ENCODE peak calls at places on chromosomes 12 and 14, in four cellular contexts. M is A549, T is pancreas, W is iPS DF 6.9. A is an unnamed sample.

GRCh38 chr14:33602396-33602795 is 348.5 kb downstream of the EGLN3 start:
- DNase-seq in M (no peak), T (no peak), W (no peak), A (no peak)

GRCh38 chr12:58920102-58920955 is at the start of gene LRIG3:
- DNase-seq in T (peak; percentile 86), M (peak; percentile 85), W (peak; percentile 50), A (peak; percentile 86)

GRCh38 chr12:104520242-104520900 is 63.6 kb downstream of the CHST11 start:
- DNase-seq in W (no peak), T (no peak), M (no peak), A (no peak)

GRCh38 chr12:44174053-44174452 is 338.2 kb downstream of the TMEM117 start:
- DNase-seq in M (no peak), T (no peak), W (no peak), A (no peak)

GRCh38 chr12:117875652-117876491 is 92.9 kb downstream of the KSR2 start:
- DNase-seq in M (no peak), T (no peak), W (peak; percentile 58), A (no peak)

GRCh38 chr12:43094886-43095285 is 457.1 kb downstream of the ADAMTS20 start:
- DNase-seq in W (no peak), T (no peak), M (no peak), A (no peak)

GRCh38 chr14:69844171-69844570 is 35.0 kb upstream of the SMOC1 start:
- DNase-seq in W (no peak), M (no peak), T (no peak), A (no peak)

GRCh38 chr12:21774358-21775129 is at the start of gene KCNJ8:
- DNase-seq in M (peak; percentile 12), W (no peak), T (peak; percentile 83), A (no peak)

GRCh38 chr14:82602794-82603193 is 1069.1 kb upstream of the SEL1L start:
- DNase-seq in W (no peak), T (no peak), M (no peak), A (no peak)

GRCh38 chr12:18068355-18068754 is 21.6 kb downstream of the RERGL start:
- DNase-seq in M (no peak), W (peak; percentile 2), T (no peak), A (peak; percentile 32)

GRCh38 chr14:104749111-104749649 is 3.8 kb upstream of the SIVA1 start:
- DNase-seq in T (no peak), W (no peak), M (no peak), A (no peak)

GRCh38 chr14:58663494-58664111 is 25.8 kb downstream of the DACT1 start:
- DNase-seq in T (no peak), M (no peak), W (no peak), A (peak; percentile 91)

GRCh38 chr14:43896044-43896443 is 611.0 kb downstream of the FSCB start:
- DNase-seq in W (no peak), M (no peak), T (no peak), A (no peak)

GRCh38 chr12:9707864-9708808 is 24.8 kb downstream of the CLECL1 start:
- DNase-seq in W (peak; percentile 54), M (peak; percentile 33), T (peak; percentile 18), A (peak; percentile 39)

GRCh38 chr14:31969371-31969770 is 107.7 kb upstream of the ARHGAP5 start:
- DNase-seq in M (no peak), T (no peak), W (no peak), A (no peak)

GRCh38 chr12:19130224-19131019 is 889 bp downstream of the PLEKHA5 start:
- DNase-seq in W (no peak), M (peak; percentile 31), T (peak; percentile 37), A (peak; percentile 34)

GRCh38 chr12:4133636-4134433 is 139.7 kb upstream of the CCND2 start:
- DNase-seq in W (no peak), M (no peak), T (no peak), A (no peak)

GRCh38 chr14:27090716-27091115 is 492.9 kb upstream of the NOVA1 start:
- DNase-seq in W (no peak), T (no peak), M (no peak), A (no peak)

GRCh38 chr12:113231275-113232231 is 10.3 kb downstream of the TPCN1 start:
- DNase-seq in M (no peak), T (no peak), W (no peak), A (peak; percentile 81)

GRCh38 chr12:102543494-102543893 is 63.1 kb upstream of the IGF1 start:
- DNase-seq in W (no peak), M (no peak), T (no peak), A (no peak)

GRCh38 chr14:55419663-55420062 is 8.0 kb upstream of the ATG14 start:
- DNase-seq in W (no peak), T (no peak), M (no peak), A (no peak)

GRCh38 chr12:16603916-16604575 is 1.9 kb downstream of the LMO3 start:
- DNase-seq in T (no peak), M (no peak), W (no peak), A (no peak)

GRCh38 chr14:99129211-99129696 is 142.7 kb downstream of the BCL11B start:
- DNase-seq in T (no peak), W (no peak), M (no peak), A (no peak)

GRCh38 chr14:54589076-54589475 is 22.1 kb downstream of the SAMD4A start:
- DNase-seq in W (no peak), M (no peak), T (no peak), A (peak; percentile 73)

GRCh38 chr12:106865685-106866084 is 90.0 kb upstream of the TMEM263 start:
- DNase-seq in M (no peak), W (peak; percentile 18), T (no peak), A (no peak)

GRCh38 chr14:93994919-93995682 is 2.0 kb upstream of the CCDC197 start:
- DNase-seq in T (peak; percentile 55), W (no peak), M (peak; percentile 53), A (peak; percentile 80)

GRCh38 chr14:88384653-88385205 is 728 bp upstream of the SPATA7 start:
- DNase-seq in W (no peak), T (no peak), M (no peak), A (no peak)

GRCh38 chr12:114245555-114245954 is 160.4 kb downstream of the TBX5 start:
- DNase-seq in W (no peak), T (no peak), M (no peak), A (no peak)

GRCh38 chr12:15146585-15146984 is 74.6 kb downstream of the RERG start:
- DNase-seq in W (no peak), M (no peak), T (no peak), A (no peak)

GRCh38 chr14:28121512-28122297 is 644.9 kb upstream of the FOXG1 start:
- DNase-seq in W (peak; percentile 29), M (no peak), T (no peak), A (no peak)

GRCh38 chr12:51823875-51824565 is 24.5 kb downstream of the FIGNL2 start:
- DNase-seq in M (peak; percentile 70), T (peak; percentile 54), W (no peak), A (peak; percentile 16)

GRCh38 chr12:124684971-124685688 is 117.7 kb upstream of the NCOR2 start:
- DNase-seq in M (peak; percentile 43), W (no peak), T (no peak), A (no peak)

GRCh38 chr12:65611396-65611795 is 212.9 kb upstream of the HMGA2 start:
- DNase-seq in T (no peak), M (no peak), W (no peak), A (no peak)
- H3K4me1 ChIP-seq in T (no peaks in the 10 kb centered on the region), M (no peaks in the 10 kb centered on the region), W (no peaks in the 10 kb centered on the region), A (peaks cover 66% of the 10 kb centered on the region)

GRCh38 chr14:20808084-20808483 is 5.4 kb upstream of the RNASE1 start:
- DNase-seq in W (no peak), T (no peak), M (no peak), A (no peak)

GRCh38 chr14:20809917-20810316 is 7.3 kb upstream of the RNASE1 start:
- DNase-seq in M (no peak), W (no peak), T (no peak), A (no peak)

GRCh38 chr14:20805485-20805884 is 2.8 kb upstream of the RNASE1 start:
- DNase-seq in W (no peak), T (no peak), M (no peak), A (no peak)

GRCh38 chr14:20803221-20803620 is 577 bp upstream of the RNASE1 start:
- DNase-seq in M (no peak), T (no peak), W (no peak), A (no peak)

GRCh38 chr14:20807304-20807956 is 4.8 kb upstream of the RNASE1 start:
- DNase-seq in W (no peak), T (no peak), M (no peak), A (no peak)
- H3K27ac ChIP-seq in W (no peak overlapping the region), T (peak overlapping the region; percentile 58), M (no peak overlapping the region), A (no peak overlapping the region)

DNA sequence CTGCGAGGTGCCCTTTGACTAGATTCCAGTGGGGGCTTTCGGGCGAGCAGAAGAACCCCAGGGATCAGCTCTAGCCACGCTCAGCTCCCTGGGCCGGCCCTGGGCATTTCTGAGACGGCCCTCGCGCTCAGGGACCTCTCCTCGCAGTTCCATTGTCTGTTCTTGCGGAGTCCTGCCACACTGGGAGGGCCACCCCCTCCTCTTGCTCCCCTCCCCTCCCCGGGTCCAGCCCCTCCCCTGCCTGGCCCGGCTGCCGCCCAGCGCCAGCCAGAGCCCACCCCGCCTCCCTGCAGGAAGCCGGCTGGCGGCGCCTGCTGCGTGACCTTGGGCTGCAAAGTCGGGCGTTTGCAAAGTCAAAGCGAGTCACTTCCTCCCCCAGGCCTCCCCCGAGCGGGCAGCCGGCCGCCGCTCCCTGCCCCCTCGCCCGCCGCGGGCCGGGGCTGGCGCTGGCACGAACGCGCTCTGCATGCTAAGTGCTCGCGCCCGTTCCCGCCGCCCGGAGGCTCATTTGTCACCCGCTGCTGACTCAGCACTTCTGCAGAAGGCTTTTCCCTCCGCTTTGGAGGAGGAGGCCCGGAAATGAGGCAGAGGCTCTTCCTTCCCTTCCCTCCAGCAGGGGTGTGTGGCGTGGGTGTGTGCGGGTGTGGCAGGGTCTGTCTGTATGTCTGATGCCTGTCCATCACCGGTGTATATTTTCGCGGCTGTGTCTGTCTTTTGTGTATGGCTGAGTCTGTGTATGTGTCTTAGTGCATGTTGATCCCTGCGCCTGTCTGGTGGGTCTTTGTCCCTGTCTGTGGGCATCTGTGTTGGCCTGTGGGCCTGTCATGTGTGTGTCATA is 72.0 kb downstream of the IRF2BPL start:
- DNase-seq in M (peak; percentile 66), T (peak; percentile 95), W (peak; percentile 85), A (peak; percentile 94)
- H3K4me1 ChIP-seq in M (peaks cover 91% of the 10 kb centered on the region), T (peaks cover 41% of the 10 kb centered on the region), W (peaks cover 7% of the 10 kb centered on the region), A (peaks cover 48% of the 10 kb centered on the region)

GRCh38 chr14:49768301-49769121 is 558 bp downstream of the KLHDC2 start:
- DNase-seq in M (peak; percentile 13), W (no peak), T (peak; percentile 50), A (peak; percentile 37)

GRCh38 chr14:49769171-49769570 is 1.2 kb downstream of the KLHDC2 start:
- DNase-seq in M (no peak), W (no peak), T (no peak), A (peak; percentile 20)

GRCh38 chr14:49769581-49770211 is 1.7 kb downstream of the KLHDC2 start:
- DNase-seq in W (no peak), M (no peak), T (no peak), A (no peak)

GRCh38 chr14:49767473-49768300 is at the start of gene KLHDC2:
- DNase-seq in M (peak; percentile 65), T (peak; percentile 89), W (no peak), A (peak; percentile 49)

DNA sequence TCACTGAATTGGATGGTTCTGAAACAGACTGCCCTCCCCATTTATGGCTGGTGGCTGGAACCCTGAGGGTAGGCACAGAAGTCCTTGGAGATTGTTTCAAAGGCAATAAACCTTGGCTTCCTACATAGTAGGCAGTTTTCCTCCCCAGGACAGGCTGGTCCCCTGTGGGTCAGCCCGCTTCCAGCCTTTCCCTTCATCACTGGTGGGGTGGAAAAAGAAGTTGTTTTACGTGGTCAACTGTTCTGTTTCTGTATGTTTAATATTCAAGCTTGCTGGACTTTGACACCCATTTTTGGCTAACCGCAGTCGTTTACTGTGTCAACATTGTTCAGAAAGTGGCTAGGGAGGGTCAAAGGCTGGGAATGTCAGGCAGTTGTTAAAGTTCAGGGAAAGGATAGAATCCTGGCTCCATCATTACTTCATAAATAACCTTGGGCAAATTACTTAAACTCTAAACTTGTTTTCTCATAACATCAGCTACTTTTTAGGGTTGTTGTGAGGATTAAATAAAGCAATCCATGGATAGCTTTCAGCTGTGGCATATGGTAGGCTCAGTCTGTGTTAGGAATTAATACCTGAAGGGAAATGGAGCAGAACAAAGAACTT is 2.4 kb downstream of the KLHDC2 start:
- DNase-seq in M (no peak), W (no peak), T (peak; percentile 65), A (no peak)
- H3K27ac ChIP-seq in M (peak overlapping the region; percentile 94), W (no peak overlapping the region), T (peak overlapping the region; percentile 97), A (no peak overlapping the region)

A was measured in foreskin keratinocyte.